ENCODE peak calls at places on chromosomes 5 and 9, in eight cellular contexts. F, Y, E, Z, G, I, A and B are unnamed samples.

GRCh38 chr5:166639151-166639550 is 1652.3 kb upstream of the WWC1 start:
- DNase-seq in F (no peak), Y (no peak), E (no peak), Z (no peak), G (no peak), I (no peak), A (no peak), B (no peak)

GRCh38 chr5:150320048-150320555 is 17.4 kb upstream of the ARSI start:
- DNase-seq in F (no peak), Y (peak; percentile 73), E (no peak), Z (no peak), G (no peak), I (peak; percentile 55), A (peak; percentile 54), B (no peak)

GRCh38 chr5:115979628-115980041 is 17.4 kb downstream of the LVRN start:
- DNase-seq in F (no peak), Y (no peak), E (no peak), Z (no peak), G (no peak), I (no peak), A (no peak), B (no peak)

GRCh38 chr9:134852906-134853654 is 27.5 kb upstream of the FCN2 start:
- DNase-seq in F (no peak), Y (no peak), E (no peak), Z (no peak), G (no peak), I (no peak), A (no peak), B (no peak)

GRCh38 chr5:115815693-115816225 is 700 bp downstream of the CDO1 start:
- DNase-seq in F (no peak), Y (no peak), E (no peak), Z (no peak), G (no peak), I (no peak), A (no peak), B (no peak)

GRCh38 chr5:107813559-107813958 is 142.8 kb upstream of the EFNA5 start:
- DNase-seq in F (no peak), Y (no peak), E (no peak), Z (no peak), G (no peak), I (no peak), A (no peak), B (no peak)

GRCh38 chr9:76835571-76836283 is 70.2 kb downstream of the PRUNE2 start:
- DNase-seq in F (no peak), Y (peak; percentile 3), E (no peak), Z (peak; percentile 32), G (no peak), I (no peak), A (no peak), B (no peak)

GRCh38 chr5:38650540-38651275 is 94.3 kb upstream of the LIFR start:
- DNase-seq in F (no peak), Y (no peak), E (no peak), Z (no peak), G (no peak), I (no peak), A (no peak), B (no peak)

GRCh38 chr5:43661102-43661501 is 58.1 kb downstream of the NNT start:
- DNase-seq in F (peak; percentile 35), Y (peak; percentile 48), E (peak; percentile 20), Z (no peak), G (no peak), I (no peak), A (no peak), B (peak; percentile 59)

GRCh38 chr5:174387448-174387847 is 336.9 kb upstream of the MSX2 start:
- DNase-seq in F (no peak), Y (no peak), E (no peak), Z (no peak), G (no peak), I (no peak), A (no peak), B (no peak)

GRCh38 chr9:23750808-23751207 is 75.2 kb downstream of the ELAVL2 start:
- DNase-seq in F (no peak), Y (no peak), E (no peak), Z (no peak), G (no peak), I (no peak), A (no peak), B (no peak)

GRCh38 chr5:123997354-123998215 is 485.6 kb downstream of the CSNK1G3 start:
- DNase-seq in F (no peak), Y (no peak), E (no peak), Z (no peak), G (no peak), I (no peak), A (no peak), B (no peak)

GRCh38 chr9:91900057-91900816 is 49.8 kb downstream of the ROR2 start:
- DNase-seq in F (no peak), Y (peak; percentile 27), E (no peak), Z (no peak), G (peak; percentile 70), I (no peak), A (no peak), B (peak; percentile 94)

GRCh38 chr9:72462340-72462739 is 59.1 kb upstream of the TMC1 start:
- DNase-seq in F (no peak), Y (no peak), E (no peak), Z (no peak), G (no peak), I (no peak), A (no peak), B (no peak)

GRCh38 chr9:126670270-126670669 is 56.5 kb downstream of the LMX1B start:
- DNase-seq in F (no peak), Y (no peak), E (no peak), Z (no peak), G (no peak), I (no peak), A (no peak), B (no peak)

GRCh38 chr5:149860801-149861322 is 83.7 kb downstream of the PDE6A start:
- DNase-seq in F (no peak), Y (no peak), E (no peak), Z (peak; percentile 65), G (peak; percentile 55), I (no peak), A (no peak), B (no peak)

GRCh38 chr9:23825143-23825531 is 903 bp downstream of the ELAVL2 start:
- DNase-seq in F (no peak), Y (no peak), E (no peak), Z (no peak), G (no peak), I (no peak), A (no peak), B (peak; percentile 86)

GRCh38 chr9:16445141-16445920 is 425.1 kb downstream of the BNC2 start:
- DNase-seq in F (no peak), Y (no peak), E (no peak), Z (no peak), G (no peak), I (no peak), A (no peak), B (no peak)

GRCh38 chr9:16450578-16450977 is 419.9 kb downstream of the BNC2 start:
- DNase-seq in F (no peak), Y (no peak), E (no peak), Z (no peak), G (no peak), I (no peak), A (no peak), B (no peak)

GRCh38 chr9:16450043-16450442 is 420.4 kb downstream of the BNC2 start:
- DNase-seq in F (no peak), Y (no peak), E (no peak), Z (no peak), G (no peak), I (no peak), A (no peak), B (no peak)

GRCh38 chr9:16453390-16453789 is 417.1 kb downstream of the BNC2 start:
- DNase-seq in F (no peak), Y (no peak), E (no peak), Z (no peak), G (no peak), I (no peak), A (no peak), B (no peak)

GRCh38 chr9:16449331-16449730 is 421.1 kb downstream of the BNC2 start:
- DNase-seq in F (no peak), Y (no peak), E (no peak), Z (no peak), G (no peak), I (no peak), A (no peak), B (no peak)
- TF ChIP-seq POLR2A in F (no peak), Y (no peak), E (no peak), Z (no peak), G (no peak), I (no peak), A (no peak), B (no peak)

GRCh38 chr9:120875954-120876841 is 790 bp downstream of the PHF19 start:
- DNase-seq in F (peak; percentile 73), Y (peak; percentile 78), E (peak; percentile 64), Z (peak; percentile 100), G (peak; percentile 93), I (peak; percentile 89), A (peak; percentile 84), B (peak; percentile 92)
- TF ChIP-seq POLR2A in F (peak; percentile 25), Y (no peak), E (peak; percentile 36), Z (peak; percentile 49), G (no peak), I (peak; percentile 37), A (no peak), B (peak; percentile 65)

DNA sequence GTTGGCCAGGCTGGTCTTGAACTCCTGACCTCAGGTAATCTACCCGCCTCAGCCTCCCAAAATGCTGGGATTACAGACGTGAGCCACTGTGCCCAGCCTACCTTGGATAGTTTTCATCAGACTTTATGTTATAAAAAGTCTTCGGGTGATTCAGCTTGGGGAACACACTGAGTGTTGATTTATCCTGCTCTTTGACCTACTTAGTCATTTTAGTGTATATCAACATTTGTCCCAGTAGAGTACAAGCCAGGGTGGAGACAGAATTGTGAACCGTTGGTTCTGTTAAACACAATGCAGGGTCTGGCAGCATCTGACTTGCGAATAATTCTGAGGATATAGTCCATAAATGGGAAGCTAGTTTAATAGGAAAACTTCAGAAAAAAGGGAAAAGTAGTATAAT is 39.7 kb downstream of the NFX1 start:
- DNase-seq in F (no peak), Y (no peak), E (no peak), Z (peak; percentile 10), G (no peak), I (peak; percentile 35), A (no peak), B (no peak)
- TF ChIP-seq POLR2A in F (no peak), Y (no peak), E (no peak), Z (no peak), G (no peak), I (no peak), A (no peak), B (no peak)

DNA sequence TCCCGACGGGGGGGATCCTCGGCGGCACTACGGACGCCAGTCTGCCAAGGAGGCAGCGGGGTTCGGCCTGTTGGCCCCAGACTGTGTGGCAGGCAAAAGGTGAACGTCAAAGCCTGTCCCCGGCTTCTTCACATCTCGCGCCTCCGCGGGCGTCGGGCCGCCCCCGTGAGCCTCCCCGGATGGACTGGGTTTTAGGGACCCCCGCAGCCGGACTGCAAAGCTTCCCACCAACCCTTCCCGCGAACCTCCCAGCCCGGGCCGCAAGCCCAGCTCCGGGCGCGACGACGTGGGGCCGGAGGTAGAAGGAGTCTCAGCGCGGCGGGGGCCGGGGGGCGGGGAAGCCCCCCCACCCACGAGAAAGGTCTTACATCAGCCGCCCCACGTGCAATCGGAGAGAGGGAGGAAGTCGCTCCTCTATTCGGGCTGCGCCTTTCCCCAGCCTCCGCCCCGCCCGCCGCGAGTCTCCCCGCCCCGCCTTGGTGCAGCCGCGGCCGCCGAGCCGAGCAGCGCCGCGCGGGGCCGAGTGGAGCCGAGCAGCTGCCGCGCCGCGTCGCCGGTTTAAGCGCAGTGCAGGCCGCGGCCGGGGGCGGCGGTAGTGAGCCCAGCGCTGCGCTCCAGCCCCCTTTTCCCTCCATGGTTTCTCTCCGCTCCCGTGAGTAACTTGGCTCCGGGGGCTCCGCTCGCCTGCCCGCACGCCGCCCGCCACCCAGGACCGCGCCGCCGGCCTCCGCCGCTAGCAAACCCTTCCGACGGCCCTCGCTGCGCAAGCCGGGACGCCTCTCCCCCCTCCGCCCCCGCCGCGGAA is at the start of gene ANP32B:
- DNase-seq in F (peak; percentile 53), Y (peak; percentile 91), E (peak; percentile 85), Z (peak; percentile 99), G (peak; percentile 99), I (peak; percentile 94), A (peak; percentile 92), B (peak; percentile 95)
- TF ChIP-seq POLR2A in F (no peak), Y (peak; percentile 45), E (peak; percentile 35), Z (peak; percentile 57), G (no peak), I (peak; percentile 34), A (no peak), B (peak; percentile 84)